ENCODE peak calls at places on chromosomes 2 and 18, in four cellular contexts. U is gastrocnemius medialis, D is nephron progenitor cell, G is astrocyte of the spinal cord. L is an unnamed sample.

GRCh38 chr2:97796465-97797126 is 83.2 kb downstream of the ZAP70 start:
- DNase-seq in G (no peak), D (no peak), U (no peak), L (no peak)

GRCh38 chr2:174667461-174667860 is 69.9 kb upstream of the WIPF1 start:
- DNase-seq in U (no peak), D (no peak), G (no peak), L (peak; percentile 48)

GRCh38 chr2:133837441-133838090 is 269.3 kb upstream of the NCKAP5 start:
- DNase-seq in D (no peak), U (no peak), G (peak; percentile 32), L (peak; percentile 20)

GRCh38 chr2:3051266-3051665 is 326.4 kb downstream of the EIPR1 start:
- DNase-seq in G (no peak), U (no peak), D (no peak), L (no peak)

GRCh38 chr18:34977787-34978532 is 63.3 kb upstream of the MAPRE2 start:
- DNase-seq in D (peak; percentile 44), U (peak; percentile 49), G (no peak), L (peak; percentile 25)

GRCh38 chr2:226909131-226909530 is 73.3 kb downstream of the RHBDD1 start:
- DNase-seq in U (no peak), D (no peak), G (no peak), L (no peak)

GRCh38 chr2:191869178-191869577 is 22.3 kb upstream of the CAVIN2 start:
- DNase-seq in G (no peak), D (peak; percentile 44), U (no peak), L (peak; percentile 46)

GRCh38 chr2:203400805-203401585 is 72.8 kb downstream of the ABI2 start:
- DNase-seq in D (no peak), U (no peak), G (peak; percentile 16), L (no peak)

GRCh38 chr2:167253025-167253424 is 364.7 kb downstream of the XIRP2 start:
- DNase-seq in D (no peak), U (no peak), G (peak; percentile 86), L (no peak)

GRCh38 chr2:236178921-236179652 is 10.9 kb upstream of the GBX2 start:
- DNase-seq in D (no peak), G (no peak), U (no peak), L (peak; percentile 80)

GRCh38 chr2:224990717-224991116 is 51.6 kb downstream of the DOCK10 start:
- DNase-seq in G (no peak), U (no peak), D (no peak), L (no peak)

GRCh38 chr2:154049561-154049960 is 177.8 kb downstream of the GALNT13 start:
- DNase-seq in D (no peak), G (no peak), U (no peak), L (no peak)

GRCh38 chr18:69658137-69658536 is 257.4 kb downstream of the DOK6 start:
- DNase-seq in U (no peak), G (no peak), D (no peak), L (no peak)

GRCh38 chr2:9480157-9480556 is 5.8 kb downstream of the IAH1 start:
- DNase-seq in G (no peak), D (no peak), U (no peak), L (no peak)

GRCh38 chr18:69495338-69495737 is 94.7 kb downstream of the DOK6 start:
- DNase-seq in G (no peak), U (no peak), D (no peak), L (no peak)

GRCh38 chr18:58195278-58195721 is 151.3 kb downstream of the NEDD4L start:
- DNase-seq in D (peak; percentile 30), U (no peak), G (no peak), L (peak; percentile 70)

GRCh38 chr2:43484323-43484930 is 111.4 kb downstream of the THADA start:
- DNase-seq in D (peak; percentile 10), G (peak; percentile 87), U (no peak), L (peak; percentile 24)

GRCh38 chr2:100812141-100812540 is 7.8 kb upstream of the NPAS2 start:
- DNase-seq in U (no peak), D (no peak), G (no peak), L (no peak)

GRCh38 chr18:48919547-48919946 is 31.2 kb downstream of the SMAD7 start:
- DNase-seq in D (no peak), U (no peak), G (no peak), L (no peak)

GRCh38 chr2:141641462-141641861 is 489.4 kb downstream of the LRP1B start:
- DNase-seq in G (peak; percentile 15), D (no peak), U (no peak), L (no peak)

GRCh38 chr18:51195602-51196115 is 1.8 kb downstream of the MEX3C start:
- DNase-seq in D (peak; percentile 38), G (peak; percentile 69), U (no peak), L (peak; percentile 61)

GRCh38 chr18:7062844-7063243 is 54.8 kb downstream of the LAMA1 start:
- DNase-seq in G (no peak), D (no peak), U (no peak), L (no peak)

GRCh38 chr2:73852020-73852419 is 23.3 kb downstream of the STAMBP start:
- DNase-seq in G (peak; percentile 63), D (no peak), U (no peak), L (no peak)

GRCh38 chr18:9914584-9915290 is 921 bp downstream of the VAPA start:
- DNase-seq in U (peak; percentile 85), D (peak; percentile 63), G (peak; percentile 73), L (peak; percentile 62)

L was measured in H7.